ENCODE peak calls at places on chromosomes 13 and 19, in five cellular contexts. One of them, this sample, is unnamed.

GRCh38 chr19:36850646-36851442 is at the start of gene ZNF345:
- DNase-seq in brain microvascular endothelial cell: peak
- DNase-seq in gastrocnemius medialis: peak
- DNase-seq in tibial nerve: peak
- DNase-seq in BJ: peak
- DNase-seq in this sample: peak

GRCh38 chr19:29528350-29528945 is 2.7 kb downstream of the VSTM2B start:
- DNase-seq in tibial nerve: peak
- DNase-seq in BJ: no peak
- DNase-seq in gastrocnemius medialis: no peak
- DNase-seq in brain microvascular endothelial cell: peak
- DNase-seq in this sample: peak

GRCh38 chr13:111905609-111905945 is 161.4 kb upstream of the SOX1 start:
- DNase-seq in brain microvascular endothelial cell: no peak
- DNase-seq in tibial nerve: no peak
- DNase-seq in BJ: no peak
- DNase-seq in gastrocnemius medialis: no peak
- DNase-seq in this sample: no peak

GRCh38 chr13:102147353-102147752 is 254.5 kb downstream of the FGF14 start:
- DNase-seq in tibial nerve: no peak
- DNase-seq in brain microvascular endothelial cell: no peak
- DNase-seq in BJ: no peak
- DNase-seq in gastrocnemius medialis: no peak
- DNase-seq in this sample: no peak

GRCh38 chr19:14248578-14249011 is 42.6 kb upstream of the ADGRL1 start:
- DNase-seq in brain microvascular endothelial cell: no peak
- DNase-seq in gastrocnemius medialis: no peak
- DNase-seq in BJ: no peak
- DNase-seq in tibial nerve: peak
- DNase-seq in this sample: peak

GRCh38 chr19:11890634-11891033 is 3.1 kb downstream of the ZNF69 start:
- DNase-seq in gastrocnemius medialis: no peak
- DNase-seq in brain microvascular endothelial cell: no peak
- DNase-seq in tibial nerve: no peak
- DNase-seq in BJ: no peak
- DNase-seq in this sample: no peak

GRCh38 chr13:20877902-20878301 is 24.6 kb downstream of the XPO4 start:
- DNase-seq in BJ: no peak
- DNase-seq in tibial nerve: no peak
- DNase-seq in brain microvascular endothelial cell: no peak
- DNase-seq in gastrocnemius medialis: no peak
- DNase-seq in this sample: no peak

GRCh38 chr19:5935473-5936307 is 21.6 kb downstream of the CAPS start:
- DNase-seq in tibial nerve: no peak
- DNase-seq in gastrocnemius medialis: no peak
- DNase-seq in BJ: no peak
- DNase-seq in brain microvascular endothelial cell: no peak
- DNase-seq in this sample: no peak

GRCh38 chr19:12778905-12779161 is 3.5 kb upstream of the HOOK2 start:
- DNase-seq in tibial nerve: no peak
- DNase-seq in brain microvascular endothelial cell: no peak
- DNase-seq in gastrocnemius medialis: no peak
- DNase-seq in BJ: no peak
- DNase-seq in this sample: no peak

GRCh38 chr19:17681505-17682125 is 6.5 kb downstream of the UNC13A start:
- DNase-seq in tibial nerve: no peak
- DNase-seq in BJ: no peak
- DNase-seq in brain microvascular endothelial cell: peak
- DNase-seq in gastrocnemius medialis: no peak
- DNase-seq in this sample: peak

GRCh38 chr13:104875008-104875762 is 1660.3 kb downstream of the EFNB2 start:
- DNase-seq in brain microvascular endothelial cell: no peak
- DNase-seq in tibial nerve: no peak
- DNase-seq in gastrocnemius medialis: no peak
- DNase-seq in BJ: no peak
- DNase-seq in this sample: no peak

GRCh38 chr13:25181597-25181996 is 9.5 kb upstream of the AMER2 start:
- DNase-seq in brain microvascular endothelial cell: no peak
- DNase-seq in gastrocnemius medialis: no peak
- DNase-seq in BJ: no peak
- DNase-seq in tibial nerve: no peak
- DNase-seq in this sample: no peak

DNA sequence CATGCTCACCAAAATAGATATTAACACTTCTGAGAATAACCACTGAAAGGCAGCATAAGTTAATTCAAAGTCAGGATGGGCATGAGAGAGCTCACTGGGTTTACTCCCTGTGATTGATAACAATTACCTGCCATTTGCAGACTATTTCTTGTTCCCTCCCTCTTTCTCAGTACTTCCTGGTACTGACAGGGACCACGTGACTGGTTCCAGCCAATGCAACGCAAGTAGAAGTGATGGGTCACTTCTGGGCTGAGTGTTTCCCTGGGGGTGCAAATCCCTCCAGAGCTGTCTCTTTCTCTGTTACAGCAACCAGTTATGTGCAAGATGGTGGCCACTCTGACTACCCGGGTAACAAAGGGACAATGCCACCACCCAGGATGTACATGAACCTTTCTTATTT is 118.8 kb downstream of the EFNB2 start:
- DNase-seq in brain microvascular endothelial cell: no peak
- DNase-seq in tibial nerve: no peak
- DNase-seq in gastrocnemius medialis: no peak
- DNase-seq in BJ: no peak
- DNase-seq in this sample: no peak
- TF ChIP-seq CTCF in brain microvascular endothelial cell: no peak
- TF ChIP-seq CTCF in tibial nerve: no peak
- TF ChIP-seq CTCF in gastrocnemius medialis: no peak
- TF ChIP-seq CTCF in BJ: no peak
- TF ChIP-seq CTCF in this sample: no peak

GRCh38 chr13:99953138-99953755 is 18.3 kb downstream of the ZIC5 start:
- DNase-seq in tibial nerve: no peak
- DNase-seq in brain microvascular endothelial cell: no peak
- DNase-seq in BJ: no peak
- DNase-seq in gastrocnemius medialis: no peak
- DNase-seq in this sample: no peak

GRCh38 chr13:99956473-99957349 is 14.9 kb downstream of the ZIC5 start:
- DNase-seq in BJ: no peak
- DNase-seq in tibial nerve: no peak
- DNase-seq in brain microvascular endothelial cell: no peak
- DNase-seq in gastrocnemius medialis: no peak
- DNase-seq in this sample: no peak

GRCh38 chr13:99955107-99955746 is 16.3 kb downstream of the ZIC5 start:
- DNase-seq in BJ: no peak
- DNase-seq in tibial nerve: no peak
- DNase-seq in gastrocnemius medialis: no peak
- DNase-seq in brain microvascular endothelial cell: no peak
- DNase-seq in this sample: no peak

GRCh38 chr13:99958402-99959126 is 13.0 kb downstream of the ZIC5 start:
- DNase-seq in BJ: no peak
- DNase-seq in gastrocnemius medialis: no peak
- DNase-seq in brain microvascular endothelial cell: no peak
- DNase-seq in tibial nerve: no peak
- DNase-seq in this sample: no peak

GRCh38 chr13:99955747-99956472 is 15.7 kb downstream of the ZIC5 start:
- DNase-seq in brain microvascular endothelial cell: peak
- DNase-seq in tibial nerve: no peak
- DNase-seq in gastrocnemius medialis: no peak
- DNase-seq in BJ: no peak
- DNase-seq in this sample: peak
- H3K4me3 ChIP-seq in brain microvascular endothelial cell: peak
- H3K4me3 ChIP-seq in tibial nerve: no peak
- H3K4me3 ChIP-seq in gastrocnemius medialis: peak
- H3K4me3 ChIP-seq in BJ: peak
- H3K4me3 ChIP-seq in this sample: no peak

GRCh38 chr13:97346561-97347254 is 87.3 kb upstream of the RAP2A start:
- DNase-seq in tibial nerve: no peak
- DNase-seq in brain microvascular endothelial cell: no peak
- DNase-seq in BJ: no peak
- DNase-seq in gastrocnemius medialis: no peak
- DNase-seq in this sample: no peak

GRCh38 chr13:97346097-97346496 is 87.9 kb upstream of the RAP2A start:
- DNase-seq in BJ: no peak
- DNase-seq in brain microvascular endothelial cell: no peak
- DNase-seq in gastrocnemius medialis: no peak
- DNase-seq in tibial nerve: no peak
- DNase-seq in this sample: no peak

GRCh38 chr13:97342936-97343335 is 91.0 kb upstream of the RAP2A start:
- DNase-seq in gastrocnemius medialis: no peak
- DNase-seq in BJ: no peak
- DNase-seq in tibial nerve: no peak
- DNase-seq in brain microvascular endothelial cell: no peak
- DNase-seq in this sample: no peak

GRCh38 chr13:97342136-97342535 is 91.8 kb upstream of the RAP2A start:
- DNase-seq in brain microvascular endothelial cell: no peak
- DNase-seq in BJ: no peak
- DNase-seq in gastrocnemius medialis: no peak
- DNase-seq in tibial nerve: no peak
- DNase-seq in this sample: no peak

GRCh38 chr13:97344250-97345175 is 89.5 kb upstream of the RAP2A start:
- DNase-seq in brain microvascular endothelial cell: peak
- DNase-seq in tibial nerve: peak
- DNase-seq in gastrocnemius medialis: no peak
- DNase-seq in BJ: no peak
- DNase-seq in this sample: peak
- TF ChIP-seq CTCF in brain microvascular endothelial cell: peak
- TF ChIP-seq CTCF in tibial nerve: peak
- TF ChIP-seq CTCF in gastrocnemius medialis: peak
- TF ChIP-seq CTCF in BJ: peak
- TF ChIP-seq CTCF in this sample: peak

GRCh38 chr13:58376349-58376748 is 744.8 kb downstream of the PCDH17 start:
- DNase-seq in gastrocnemius medialis: no peak
- DNase-seq in brain microvascular endothelial cell: no peak
- DNase-seq in BJ: no peak
- DNase-seq in tibial nerve: no peak
- DNase-seq in this sample: no peak

GRCh38 chr13:58376775-58377174 is 745.2 kb downstream of the PCDH17 start:
- DNase-seq in tibial nerve: no peak
- DNase-seq in brain microvascular endothelial cell: no peak
- DNase-seq in gastrocnemius medialis: no peak
- DNase-seq in BJ: no peak
- DNase-seq in this sample: no peak
- H3K4me3 ChIP-seq in tibial nerve: no peak
- H3K4me3 ChIP-seq in brain microvascular endothelial cell: no peak
- H3K4me3 ChIP-seq in gastrocnemius medialis: no peak
- H3K4me3 ChIP-seq in BJ: no peak
- H3K4me3 ChIP-seq in this sample: no peak

DNA sequence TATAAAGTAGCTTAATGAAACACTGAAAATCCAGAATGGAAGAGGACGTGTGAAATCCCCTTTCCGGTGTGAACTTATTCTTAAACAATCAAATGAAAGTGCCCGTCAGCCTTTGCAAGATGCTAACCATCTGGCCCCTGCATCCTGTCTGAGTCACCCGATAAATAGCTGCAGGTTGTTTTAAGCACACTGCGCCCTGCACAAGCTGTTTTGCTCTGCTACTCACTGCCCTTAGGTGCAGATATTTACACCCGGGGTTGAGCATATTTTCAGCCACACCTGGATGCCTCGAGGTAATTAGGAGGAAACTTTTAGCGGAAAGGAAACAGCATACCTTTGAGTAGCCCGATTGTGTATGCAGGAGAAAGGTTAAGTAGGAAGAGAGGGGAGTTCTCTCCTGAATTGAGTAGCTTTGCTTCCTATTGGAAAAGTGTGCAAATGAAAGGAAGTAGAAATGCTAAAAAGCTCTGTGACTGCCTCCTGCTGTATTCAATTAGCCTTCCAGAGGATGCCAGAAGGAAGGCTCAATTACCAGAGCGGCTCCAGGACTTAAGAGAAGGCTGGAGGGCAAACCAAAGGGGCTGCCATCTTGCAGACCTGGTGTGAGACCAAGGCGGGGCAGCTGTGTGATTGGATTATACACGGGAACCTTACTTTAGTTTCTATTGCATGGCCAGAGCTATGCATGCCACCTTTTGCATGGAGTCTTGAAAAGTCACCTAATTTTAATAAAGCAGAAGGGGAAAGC is 42.5 kb downstream of the IRS2 start:
- DNase-seq in tibial nerve: no peak
- DNase-seq in brain microvascular endothelial cell: peak
- DNase-seq in gastrocnemius medialis: no peak
- DNase-seq in BJ: peak
- DNase-seq in this sample: peak
- TF ChIP-seq CTCF in tibial nerve: no peak
- TF ChIP-seq CTCF in brain microvascular endothelial cell: peak
- TF ChIP-seq CTCF in gastrocnemius medialis: no peak
- TF ChIP-seq CTCF in BJ: no peak
- TF ChIP-seq CTCF in this sample: no peak

GRCh38 chr19:3433805-3434540 is 46.4 kb downstream of the SMIM24 start:
- DNase-seq in brain microvascular endothelial cell: no peak
- DNase-seq in tibial nerve: no peak
- DNase-seq in BJ: no peak
- DNase-seq in gastrocnemius medialis: no peak
- DNase-seq in this sample: no peak

GRCh38 chr19:3433313-3433712 is 47.0 kb downstream of the SMIM24 start:
- DNase-seq in tibial nerve: no peak
- DNase-seq in brain microvascular endothelial cell: no peak
- DNase-seq in gastrocnemius medialis: no peak
- DNase-seq in BJ: no peak
- DNase-seq in this sample: no peak

GRCh38 chr19:3440082-3440481 is 40.2 kb downstream of the SMIM24 start:
- DNase-seq in brain microvascular endothelial cell: no peak
- DNase-seq in gastrocnemius medialis: no peak
- DNase-seq in BJ: no peak
- DNase-seq in tibial nerve: peak
- DNase-seq in this sample: no peak

GRCh38 chr19:3431760-3432397 is 48.4 kb downstream of the SMIM24 start:
- DNase-seq in brain microvascular endothelial cell: no peak
- DNase-seq in BJ: no peak
- DNase-seq in gastrocnemius medialis: no peak
- DNase-seq in tibial nerve: no peak
- DNase-seq in this sample: no peak

GRCh38 chr19:3434630-3435553 is 45.4 kb downstream of the SMIM24 start:
- DNase-seq in BJ: peak
- DNase-seq in tibial nerve: peak
- DNase-seq in brain microvascular endothelial cell: peak
- DNase-seq in gastrocnemius medialis: peak
- DNase-seq in this sample: peak
- H3K4me3 ChIP-seq in BJ: peak
- H3K4me3 ChIP-seq in tibial nerve: peak
- H3K4me3 ChIP-seq in brain microvascular endothelial cell: peak
- H3K4me3 ChIP-seq in gastrocnemius medialis: peak
- H3K4me3 ChIP-seq in this sample: peak

This sample was measured in cardiac fibroblast.